ENCODE peak calls at places on chromosomes 6 and 20, in five cellular contexts. One of them, this sample, is unnamed.

GRCh38 chr6:83417880-83418663 is 12.8 kb downstream of the ME1 start:
- DNase-seq in GM12891: no peak
- DNase-seq in K562: peak
- DNase-seq in H1: no peak
- DNase-seq in HepG2: peak
- DNase-seq in this sample: no peak

GRCh38 chr6:110528051-110528929 is 51.9 kb upstream of the SLC22A16 start:
- DNase-seq in K562: peak
- DNase-seq in GM12891: peak
- DNase-seq in H1: peak
- DNase-seq in HepG2: peak
- DNase-seq in this sample: no peak

GRCh38 chr6:71383891-71384489 is 95.4 kb downstream of the OGFRL1 start:
- DNase-seq in HepG2: peak
- DNase-seq in K562: peak
- DNase-seq in H1: no peak
- DNase-seq in GM12891: no peak
- DNase-seq in this sample: no peak

GRCh38 chr6:168417158-168417557 is 23.8 kb upstream of the SMOC2 start:
- DNase-seq in HepG2: peak
- DNase-seq in GM12891: no peak
- DNase-seq in H1: peak
- DNase-seq in K562: no peak
- DNase-seq in this sample: no peak

GRCh38 chr6:54262956-54263355 is 45.3 kb upstream of the TINAG start:
- DNase-seq in HepG2: no peak
- DNase-seq in K562: no peak
- DNase-seq in GM12891: no peak
- DNase-seq in H1: no peak
- DNase-seq in this sample: no peak

GRCh38 chr6:28841290-28841689 is 82.5 kb downstream of the TRIM27 start:
- DNase-seq in H1: no peak
- DNase-seq in GM12891: no peak
- DNase-seq in K562: no peak
- DNase-seq in HepG2: no peak
- DNase-seq in this sample: no peak

GRCh38 chr20:62387993-62388635 is 1.2 kb downstream of the RPS21 start:
- DNase-seq in H1: no peak
- DNase-seq in K562: no peak
- DNase-seq in GM12891: no peak
- DNase-seq in HepG2: no peak
- DNase-seq in this sample: no peak

GRCh38 chr20:25296094-25297093 is 48.5 kb downstream of the PYGB start:
- DNase-seq in HepG2: peak
- DNase-seq in K562: peak
- DNase-seq in GM12891: peak
- DNase-seq in H1: no peak
- DNase-seq in this sample: peak

GRCh38 chr20:36483919-36484808 is 57.2 kb upstream of the MYL9 start:
- DNase-seq in HepG2: no peak
- DNase-seq in H1: no peak
- DNase-seq in GM12891: no peak
- DNase-seq in K562: no peak
- DNase-seq in this sample: no peak

GRCh38 chr6:37005061-37005810 is at the start of gene FGD2:
- DNase-seq in GM12891: peak
- DNase-seq in H1: no peak
- DNase-seq in K562: peak
- DNase-seq in HepG2: no peak
- DNase-seq in this sample: peak

GRCh38 chr20:9989066-9989724 is 45.6 kb upstream of the ANKEF1 start:
- DNase-seq in H1: no peak
- DNase-seq in GM12891: no peak
- DNase-seq in HepG2: no peak
- DNase-seq in K562: no peak
- DNase-seq in this sample: no peak

GRCh38 chr6:66866801-66867200 is 1159.8 kb upstream of the EYS start:
- DNase-seq in H1: no peak
- DNase-seq in GM12891: no peak
- DNase-seq in HepG2: no peak
- DNase-seq in K562: no peak
- DNase-seq in this sample: no peak

GRCh38 chr6:8462169-8462568 is 26.8 kb upstream of the SLC35B3 start:
- DNase-seq in H1: no peak
- DNase-seq in HepG2: no peak
- DNase-seq in GM12891: no peak
- DNase-seq in K562: no peak
- DNase-seq in this sample: no peak

GRCh38 chr6:99746261-99746895 is 139.7 kb downstream of the PRDM13 start:
- DNase-seq in GM12891: no peak
- DNase-seq in K562: peak
- DNase-seq in H1: peak
- DNase-seq in HepG2: peak
- DNase-seq in this sample: no peak

DNA sequence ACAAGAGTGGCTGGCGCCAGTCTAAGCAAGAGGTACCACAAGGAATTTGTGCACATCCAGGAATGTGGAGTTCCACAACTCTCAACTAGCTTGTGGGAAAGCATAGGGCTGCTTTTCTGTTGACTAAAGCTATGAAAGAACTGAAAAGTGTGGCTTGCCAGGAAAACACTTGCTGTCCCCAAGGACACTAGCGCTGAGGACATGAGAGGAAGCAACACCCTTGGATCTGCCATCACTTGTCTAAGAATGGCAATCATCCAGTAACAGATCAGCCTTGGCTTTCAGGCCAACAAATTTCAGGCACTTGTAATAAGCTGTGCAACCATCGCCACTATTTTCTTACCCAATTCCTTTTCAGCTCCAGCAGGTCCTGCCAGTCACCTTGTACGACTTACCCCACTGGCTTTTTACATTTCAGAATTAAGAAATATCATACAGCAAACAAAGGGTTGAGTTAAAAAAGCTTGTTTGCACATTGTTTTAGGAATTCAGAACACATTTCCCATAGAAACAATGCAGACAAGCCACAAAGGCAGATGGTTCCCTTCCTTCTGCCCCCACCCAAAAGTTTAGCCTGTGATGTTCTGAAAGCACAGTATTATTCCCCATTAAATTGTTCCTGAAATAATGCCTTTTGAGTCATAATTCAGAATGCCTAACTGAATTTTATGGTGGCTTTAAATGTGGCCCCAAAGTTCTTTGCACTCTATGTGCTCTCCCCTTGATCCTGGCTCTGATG is 57.9 kb upstream of the SSTR4 start:
- DNase-seq in H1: no peak
- DNase-seq in GM12891: no peak
- DNase-seq in K562: no peak
- DNase-seq in HepG2: no peak
- DNase-seq in this sample: no peak
- TF ChIP-seq POLR2AphosphoS5 in H1: no peak
- TF ChIP-seq POLR2AphosphoS5 in GM12891: no peak
- TF ChIP-seq POLR2AphosphoS5 in K562: no peak
- TF ChIP-seq POLR2AphosphoS5 in HepG2: no peak
- TF ChIP-seq POLR2AphosphoS5 in this sample: no peak

GRCh38 chr6:138800377-138801150 is 4.7 kb downstream of the ECT2L start:
- DNase-seq in H1: no peak
- DNase-seq in GM12891: no peak
- DNase-seq in HepG2: no peak
- DNase-seq in K562: no peak
- DNase-seq in this sample: no peak

GRCh38 chr6:138795809-138796469 is at the start of gene ECT2L:
- DNase-seq in K562: no peak
- DNase-seq in H1: peak
- DNase-seq in HepG2: no peak
- DNase-seq in GM12891: no peak
- DNase-seq in this sample: no peak

GRCh38 chr6:138803914-138804313 is 8.0 kb downstream of the ECT2L start:
- DNase-seq in H1: no peak
- DNase-seq in HepG2: no peak
- DNase-seq in GM12891: no peak
- DNase-seq in K562: no peak
- DNase-seq in this sample: no peak

DNA sequence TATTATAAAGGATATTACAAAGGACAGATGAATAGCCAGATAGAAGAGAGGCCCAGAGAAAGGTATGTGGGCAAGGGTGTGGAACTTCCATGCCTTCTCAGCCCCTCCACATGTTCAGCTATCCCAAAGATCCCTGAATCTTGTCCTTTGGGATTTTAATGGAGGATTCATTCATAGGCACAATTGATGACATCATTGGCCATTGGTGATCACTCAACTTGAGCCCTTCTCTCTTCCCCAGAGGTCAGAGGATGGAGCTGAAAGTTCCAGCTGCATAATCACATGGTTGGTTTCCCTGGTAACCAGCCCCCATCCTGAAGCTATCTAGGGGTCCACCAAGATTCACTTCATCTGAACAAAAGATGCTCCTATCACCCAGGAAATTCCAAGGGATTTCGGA is 2.1 kb downstream of the ECT2L start:
- DNase-seq in HepG2: no peak
- DNase-seq in GM12891: no peak
- DNase-seq in K562: no peak
- DNase-seq in H1: no peak
- DNase-seq in this sample: no peak
- TF ChIP-seq POLR2A in HepG2: no peak
- TF ChIP-seq POLR2A in GM12891: no peak
- TF ChIP-seq POLR2A in K562: no peak
- TF ChIP-seq POLR2A in H1: no peak
- TF ChIP-seq POLR2A in this sample: no peak

DNA sequence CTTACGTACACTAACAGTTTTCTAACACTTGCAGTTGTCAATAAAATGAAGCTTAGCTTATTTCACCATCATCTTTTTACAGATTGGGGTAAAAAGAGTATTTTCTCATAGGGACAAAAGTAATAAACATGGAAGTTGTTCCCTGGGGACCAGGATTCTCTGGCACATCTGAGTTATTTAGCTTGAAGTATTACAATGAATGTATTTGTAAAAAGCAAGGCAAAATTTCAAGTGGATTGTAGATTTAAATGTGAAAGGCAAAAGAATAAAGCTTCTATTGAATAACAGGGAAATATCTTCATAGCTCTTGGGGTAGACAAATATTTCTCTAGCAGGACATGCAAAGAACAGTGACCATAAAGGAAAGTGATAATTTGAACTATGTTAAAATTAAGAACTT is 260.0 kb upstream of the ECI2 start:
- DNase-seq in GM12891: no peak
- DNase-seq in H1: no peak
- DNase-seq in K562: no peak
- DNase-seq in HepG2: no peak
- DNase-seq in this sample: no peak
- TF ChIP-seq TAF1 in GM12891: no peak
- TF ChIP-seq TAF1 in H1: no peak
- TF ChIP-seq TAF1 in K562: no peak
- TF ChIP-seq TAF1 in HepG2: no peak
- TF ChIP-seq TAF1 in this sample: no peak

DNA sequence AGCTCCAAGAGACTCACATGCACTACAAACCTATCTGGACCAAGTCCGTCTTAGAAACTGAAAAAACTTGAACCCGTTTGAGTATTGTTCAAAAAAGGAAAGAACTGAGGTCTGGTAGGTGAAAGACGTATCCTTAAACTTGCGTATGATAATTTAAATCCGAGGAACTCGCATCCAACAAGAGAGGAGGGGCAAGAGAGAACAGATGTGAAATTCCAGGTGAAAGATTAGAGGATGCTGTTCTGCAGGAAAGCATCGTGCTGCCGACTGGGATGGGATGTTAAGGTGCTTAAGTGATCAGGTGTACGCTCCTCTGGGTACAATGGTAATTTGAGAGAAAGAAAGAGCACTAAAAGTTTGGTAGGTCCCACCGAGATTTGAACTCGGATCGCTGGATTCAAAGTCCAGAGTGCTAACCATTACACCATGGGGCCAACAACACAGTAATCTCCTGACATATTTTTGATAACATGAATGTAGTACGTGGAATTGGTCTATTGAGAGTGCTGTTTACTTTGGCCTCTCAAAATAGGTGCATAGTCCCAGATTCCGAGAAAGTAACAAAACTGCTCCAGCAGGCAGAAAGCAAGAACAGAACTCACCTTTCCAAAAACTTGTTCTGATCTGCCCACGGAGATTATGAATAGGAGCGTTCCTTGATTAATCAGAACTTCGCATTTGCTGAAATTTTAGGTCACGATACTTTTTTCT is 53.5 kb upstream of the BTN3A2 start:
- DNase-seq in GM12891: no peak
- DNase-seq in H1: peak
- DNase-seq in HepG2: peak
- DNase-seq in K562: peak
- DNase-seq in this sample: no peak
- TF ChIP-seq POLR2AphosphoS5 in GM12891: no peak
- TF ChIP-seq POLR2AphosphoS5 in H1: no peak
- TF ChIP-seq POLR2AphosphoS5 in HepG2: no peak
- TF ChIP-seq POLR2AphosphoS5 in K562: no peak
- TF ChIP-seq POLR2AphosphoS5 in this sample: no peak

GRCh38 chr20:34514897-34515483 is 1.2 kb upstream of the DYNLRB1 start:
- DNase-seq in HepG2: no peak
- DNase-seq in K562: no peak
- DNase-seq in H1: no peak
- DNase-seq in GM12891: no peak
- DNase-seq in this sample: no peak
- TF ChIP-seq POLR2A in HepG2: no peak
- TF ChIP-seq POLR2A in K562: no peak
- TF ChIP-seq POLR2A in H1: no peak
- TF ChIP-seq POLR2A in GM12891: no peak
- TF ChIP-seq POLR2A in this sample: no peak

DNA sequence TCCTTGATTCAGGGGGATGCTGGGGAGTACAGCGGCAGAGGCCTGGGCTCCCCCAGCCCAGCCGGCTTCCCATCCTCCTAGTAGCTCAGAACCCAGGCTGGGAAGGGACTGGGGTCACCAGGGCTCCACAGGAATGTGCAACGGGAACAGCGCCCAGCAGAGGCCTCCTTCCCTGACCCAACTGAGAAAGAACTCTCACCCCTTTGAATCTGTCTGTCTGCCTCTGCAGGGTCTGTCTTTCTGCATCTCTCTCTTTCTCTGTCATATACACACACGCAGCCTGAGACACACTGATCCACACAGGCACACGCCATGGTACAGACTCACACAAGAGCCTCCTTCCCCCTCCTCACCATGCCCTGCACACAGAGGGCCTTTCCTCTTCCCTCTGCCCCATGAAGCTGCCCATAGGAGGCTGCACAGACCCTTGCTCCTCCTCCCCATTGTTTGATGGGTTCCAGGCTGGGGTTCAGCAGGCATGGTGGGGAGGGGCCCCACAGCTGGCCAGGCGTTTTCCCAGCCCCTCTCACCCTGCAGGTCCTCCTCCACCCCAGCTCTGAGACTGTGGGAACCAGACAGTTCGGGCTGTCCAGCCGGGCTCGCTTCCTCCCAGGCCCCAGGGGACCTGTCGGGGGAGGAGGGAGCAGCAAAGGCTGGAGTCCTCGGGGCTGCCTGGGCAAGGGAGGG is 2.8 kb downstream of the FOXS1 start:
- DNase-seq in H1: no peak
- DNase-seq in HepG2: no peak
- DNase-seq in K562: no peak
- DNase-seq in GM12891: no peak
- DNase-seq in this sample: no peak
- TF ChIP-seq TAF1 in H1: no peak
- TF ChIP-seq TAF1 in HepG2: no peak
- TF ChIP-seq TAF1 in K562: no peak
- TF ChIP-seq TAF1 in GM12891: no peak
- TF ChIP-seq TAF1 in this sample: no peak

GRCh38 chr6:10425973-10426780 is 11.3 kb upstream of the TFAP2A start:
- DNase-seq in HepG2: peak
- DNase-seq in H1: peak
- DNase-seq in GM12891: no peak
- DNase-seq in K562: no peak
- DNase-seq in this sample: peak
- TF ChIP-seq POLR2AphosphoS5 in HepG2: no peak
- TF ChIP-seq POLR2AphosphoS5 in H1: no peak
- TF ChIP-seq POLR2AphosphoS5 in GM12891: no peak
- TF ChIP-seq POLR2AphosphoS5 in K562: no peak
- TF ChIP-seq POLR2AphosphoS5 in this sample: no peak